ENCODE peak calls at places on chromosome 1, in six cellular contexts. E is IMR-90, Q is H9, N is mesenchymal stem cell, D is mesendoderm, F is H1. U is an unnamed sample.

GRCh38 chr1:214209260-214209808 is 71.6 kb upstream of the SMYD2 start:
- DNase-seq in E (no peak), Q (no peak), N (no peak), D (no peak), F (no peak), U (no peak)

GRCh38 chr1:192959657-192960186 is 99.4 kb downstream of the UCHL5 start:
- DNase-seq in E (no peak), Q (no peak), N (no peak), D (no peak), F (no peak), U (no peak)

GRCh38 chr1:208829601-208830000 is 585.4 kb upstream of the PLXNA2 start:
- DNase-seq in E (no peak), Q (no peak), N (no peak), D (no peak), F (no peak), U (no peak)

GRCh38 chr1:87765686-87766085 is 437.0 kb downstream of the LMO4 start:
- DNase-seq in E (peak; percentile 88), Q (no peak), N (peak; percentile 51), D (no peak), F (no peak), U (no peak)

GRCh38 chr1:41935226-41935625 is 16.5 kb upstream of the HIVEP3 start:
- DNase-seq in E (peak; percentile 34), Q (no peak), N (peak; percentile 23), D (no peak), F (no peak), U (no peak)

GRCh38 chr1:95122151-95122697 is 5.1 kb downstream of the TLCD4 start:
- DNase-seq in E (no peak), Q (no peak), N (no peak), D (peak; percentile 10), F (no peak), U (no peak)

GRCh38 chr1:95247607-95248006 is 13.6 kb downstream of the RWDD3 start:
- DNase-seq in E (no peak), Q (no peak), N (no peak), D (no peak), F (no peak), U (no peak)

GRCh38 chr1:217089239-217090014 is 366.2 kb upstream of the ESRRG start:
- DNase-seq in E (peak; percentile 61), Q (no peak), N (peak; percentile 60), D (no peak), F (no peak), U (no peak)

GRCh38 chr1:208291923-208292711 is 47.9 kb upstream of the PLXNA2 start:
- DNase-seq in E (no peak), Q (no peak), N (no peak), D (no peak), F (no peak), U (no peak)

GRCh38 chr1:1337793-1338147 is 6.7 kb downstream of the TAS1R3 start:
- DNase-seq in E (no peak), Q (peak; percentile 73), N (no peak), D (no peak), F (no peak), U (no peak)

GRCh38 chr1:197696372-197696771 is 78.9 kb downstream of the DENND1B start:
- DNase-seq in E (peak; percentile 59), Q (no peak), N (no peak), D (no peak), F (no peak), U (no peak)

GRCh38 chr1:158176399-158176798 is 4.3 kb upstream of the CD1D start:
- DNase-seq in E (no peak), Q (no peak), N (no peak), D (no peak), F (no peak), U (no peak)

GRCh38 chr1:158181577-158181922 is 855 bp downstream of the CD1D start:
- DNase-seq in E (no peak), Q (no peak), N (no peak), D (no peak), F (no peak), U (no peak)

GRCh38 chr1:158177705-158178450 is 2.8 kb upstream of the CD1D start:
- DNase-seq in E (peak; percentile 31), Q (peak; percentile 95), N (peak; percentile 74), D (peak; percentile 86), F (peak; percentile 10), U (peak; percentile 74)

GRCh38 chr1:158180741-158181576 is at the start of gene CD1D:
- DNase-seq in E (no peak), Q (peak; percentile 64), N (peak; percentile 56), D (peak; percentile 64), F (peak; percentile 19), U (peak; percentile 40)

GRCh38 chr1:158179301-158180041 is 1.2 kb upstream of the CD1D start:
- DNase-seq in E (no peak), Q (no peak), N (peak; percentile 19), D (no peak), F (no peak), U (no peak)
- H3K23ac ChIP-seq in E (no peak overlapping the region), Q (no peak overlapping the region), N (no peak overlapping the region), D (no peak overlapping the region), F (no peak overlapping the region), U (no peak overlapping the region)

GRCh38 chr1:161013591-161014513 is 7.1 kb downstream of the F11R start:
- DNase-seq in E (peak; percentile 85), Q (peak; percentile 83), N (peak; percentile 87), D (peak; percentile 59), F (no peak), U (no peak)
- H3K18ac ChIP-seq in E (peak overlapping the region; percentile 88), Q (peak overlapping the region; percentile 57), N (peak overlapping the region; percentile 57), D (no peak overlapping the region), F (peak overlapping the region; percentile 55), U (no peak overlapping the region)

GRCh38 chr1:26353976-26354820 is at the start of gene CRYBG2:
- DNase-seq in E (no peak), Q (no peak), N (no peak), D (no peak), F (no peak), U (no peak)

GRCh38 chr1:26353210-26353859 is 595 bp downstream of the CRYBG2 start:
- DNase-seq in E (no peak), Q (no peak), N (no peak), D (no peak), F (no peak), U (no peak)

GRCh38 chr1:26350701-26351590 is 3.0 kb downstream of the CRYBG2 start:
- DNase-seq in E (peak; percentile 24), Q (peak; percentile 57), N (peak; percentile 33), D (peak; percentile 87), F (no peak), U (peak; percentile 65)

GRCh38 chr1:26351591-26352337 is 2.2 kb downstream of the CRYBG2 start:
- DNase-seq in E (peak; percentile 65), Q (peak; percentile 29), N (peak; percentile 28), D (peak; percentile 90), F (no peak), U (peak; percentile 49)

GRCh38 chr1:26352338-26352679 is 1.6 kb downstream of the CRYBG2 start:
- DNase-seq in E (no peak), Q (no peak), N (no peak), D (no peak), F (no peak), U (no peak)
- H3K23ac ChIP-seq in E (no peak overlapping the region), Q (no peak overlapping the region), N (no peak overlapping the region), D (no peak overlapping the region), F (no peak overlapping the region), U (no peak overlapping the region)

DNA sequence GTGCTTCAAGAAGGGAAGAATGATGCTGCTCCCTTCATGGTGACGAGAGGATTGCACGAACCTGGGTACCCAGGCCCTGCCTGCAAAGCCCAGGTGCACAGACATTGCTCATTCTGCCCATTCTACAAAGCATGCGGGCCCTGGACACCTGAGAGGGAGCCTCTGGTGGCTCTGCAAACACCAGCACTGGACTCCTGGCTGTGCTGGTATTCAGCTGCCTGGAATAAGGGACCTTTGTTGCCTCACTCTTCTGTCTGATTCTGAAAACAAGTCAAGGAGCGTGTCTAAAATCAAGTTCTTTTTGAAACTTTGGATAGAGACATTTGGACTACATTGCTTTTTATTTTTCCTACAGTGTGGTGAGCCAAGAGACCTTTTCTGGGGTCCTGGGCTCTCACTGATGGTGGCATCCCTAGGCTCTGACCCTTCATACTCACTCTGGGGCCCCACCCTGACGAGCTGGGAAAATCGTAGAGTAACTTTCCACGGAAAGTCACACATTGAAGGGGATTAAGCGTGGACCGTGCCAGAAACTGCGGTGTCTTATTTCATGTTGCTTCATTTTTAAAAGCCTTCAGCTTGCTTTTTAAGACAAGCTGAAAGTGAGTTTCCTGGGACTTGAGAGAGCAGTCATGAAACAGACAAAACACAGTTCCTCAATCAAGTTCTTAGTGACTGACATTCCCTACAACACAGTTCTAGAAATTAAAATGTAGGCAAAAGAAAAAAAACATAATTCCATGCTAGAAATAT is 24.0 kb downstream of the ABCA4 start:
- DNase-seq in E (peak; percentile 71), Q (no peak), N (peak; percentile 41), D (no peak), F (no peak), U (no peak)
- H3K18ac ChIP-seq in E (peak overlapping the region; percentile 67), Q (no peak overlapping the region), N (no peak overlapping the region), D (no peak overlapping the region), F (no peak overlapping the region), U (no peak overlapping the region)

GRCh38 chr1:27621067-27621920 is 13.7 kb downstream of the FGR start:
- DNase-seq in E (peak; percentile 58), Q (no peak), N (no peak), D (no peak), F (no peak), U (no peak)

GRCh38 chr1:27615346-27616004 is 11.5 kb upstream of the AHDC1 start:
- DNase-seq in E (no peak), Q (peak; percentile 76), N (no peak), D (no peak), F (no peak), U (no peak)

GRCh38 chr1:27617420-27617819 is 13.5 kb upstream of the AHDC1 start:
- DNase-seq in E (no peak), Q (no peak), N (no peak), D (no peak), F (no peak), U (no peak)

GRCh38 chr1:27616441-27616840 is 12.5 kb upstream of the AHDC1 start:
- DNase-seq in E (no peak), Q (no peak), N (no peak), D (no peak), F (no peak), U (no peak)

DNA sequence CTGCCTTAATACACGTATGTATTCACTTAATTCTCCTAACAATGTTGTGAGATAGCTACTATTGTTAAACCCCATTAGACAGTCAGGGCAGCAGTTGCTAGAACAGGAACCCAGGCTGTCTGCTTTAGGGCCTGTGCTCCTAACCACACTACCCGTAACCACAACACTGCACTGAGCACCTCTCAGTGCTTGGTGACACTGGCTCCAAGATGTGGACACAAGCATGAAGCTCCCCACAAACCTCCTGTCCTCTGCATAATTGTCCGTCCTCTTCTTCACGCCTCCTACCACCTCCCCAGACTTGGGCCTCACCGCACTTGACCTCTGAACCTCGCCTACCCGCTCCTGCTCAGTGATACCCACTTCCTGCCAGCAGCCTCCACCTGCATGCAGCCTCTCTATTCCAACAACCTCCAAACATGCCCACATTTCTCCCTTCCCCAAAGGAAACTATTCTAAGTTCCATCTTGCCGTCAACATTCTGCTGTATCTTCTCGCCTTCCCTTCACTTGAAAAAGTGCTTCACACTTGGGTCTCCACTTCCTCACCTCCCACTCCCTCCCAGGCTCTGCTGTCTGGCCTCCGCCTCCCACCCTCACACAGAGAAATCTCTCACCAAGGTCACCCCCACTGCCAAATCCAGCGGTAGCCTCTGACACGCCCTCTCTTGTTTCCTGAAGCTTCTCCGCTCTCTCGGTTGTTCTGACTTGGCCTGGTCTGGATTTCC is 14.6 kb upstream of the AHDC1 start:
- DNase-seq in E (no peak), Q (no peak), N (no peak), D (no peak), F (no peak), U (no peak)
- H3K23ac ChIP-seq in E (no peak overlapping the region), Q (no peak overlapping the region), N (no peak overlapping the region), D (no peak overlapping the region), F (no peak overlapping the region), U (no peak overlapping the region)